ENCODE peak calls at places on chromosomes 2 and 18, in nine cellular contexts. H is psoas muscle; Z is SJCRH30; Q is tibial nerve; T is astrocyte of the cerebellum; J is CD8-positive, alpha-beta memory T cell; C is coronary artery; I is hepatocyte; O is fibroblast of pulmonary artery. N is an unnamed sample.

GRCh38 chr18:63150942-63151421 is 168.6 kb downstream of the BCL2 start:
- DNase-seq in Z (no peak), O (no peak), J (no peak), I (no peak), Q (no peak), C (no peak), H (no peak), T (no peak), N (no peak)

GRCh38 chr2:26770986-26771586 is 7.0 kb downstream of the SLC35F6 start:
- DNase-seq in I (peak), T (peak), Q (peak), O (peak), C (no peak), J (peak), Z (peak), H (peak), N (peak)

GRCh38 chr2:128724994-128725393 is 406.3 kb upstream of the HS6ST1 start:
- DNase-seq in C (no peak), I (no peak), O (no peak), T (no peak), J (no peak), Z (no peak), Q (no peak), H (no peak), N (no peak)

GRCh38 chr2:75224636-75225094 is 25.3 kb upstream of the TACR1 start:
- DNase-seq in I (no peak), H (no peak), T (no peak), J (no peak), Q (no peak), O (no peak), Z (peak), C (no peak), N (no peak)

GRCh38 chr2:168118733-168119518 is 128.5 kb downstream of the STK39 start:
- DNase-seq in I (peak), O (peak), T (peak), Q (no peak), J (no peak), H (no peak), Z (peak), C (no peak), N (peak)

GRCh38 chr18:13760047-13760446 is 33.6 kb downstream of the RNMT start:
- DNase-seq in Z (no peak), O (no peak), C (no peak), Q (no peak), T (no peak), J (no peak), I (no peak), H (no peak), N (no peak)

GRCh38 chr18:25831226-25831828 is 259.1 kb downstream of the SS18 start:
- DNase-seq in Z (no peak), H (peak), O (no peak), Q (no peak), I (no peak), T (no peak), C (no peak), J (no peak), N (no peak)

GRCh38 chr18:7567487-7568425 is 640 bp downstream of the PTPRM start:
- DNase-seq in J (no peak), C (peak), I (peak), H (peak), Z (peak), O (peak), T (no peak), Q (peak), N (no peak)

GRCh38 chr2:120346034-120346666 is at the start of gene INHBB:
- DNase-seq in T (no peak), O (no peak), I (peak), Q (no peak), H (no peak), C (no peak), Z (no peak), J (no peak), N (no peak)

GRCh38 chr18:4765401-4765800 is 310.3 kb upstream of the DLGAP1 start:
- DNase-seq in H (no peak), T (no peak), J (no peak), Z (no peak), C (no peak), I (no peak), O (no peak), Q (no peak), N (no peak)

GRCh38 chr2:12102679-12103078 is 356.2 kb downstream of the LPIN1 start:
- DNase-seq in T (no peak), Q (no peak), I (no peak), O (no peak), C (no peak), J (no peak), H (no peak), Z (no peak), N (no peak)
- H3K4me3 ChIP-seq in T (no peak), Q (no peak), I (no peak), O (no peak), C (no peak), J (no peak), H (no peak), Z (no peak), N (no peak)

DNA sequence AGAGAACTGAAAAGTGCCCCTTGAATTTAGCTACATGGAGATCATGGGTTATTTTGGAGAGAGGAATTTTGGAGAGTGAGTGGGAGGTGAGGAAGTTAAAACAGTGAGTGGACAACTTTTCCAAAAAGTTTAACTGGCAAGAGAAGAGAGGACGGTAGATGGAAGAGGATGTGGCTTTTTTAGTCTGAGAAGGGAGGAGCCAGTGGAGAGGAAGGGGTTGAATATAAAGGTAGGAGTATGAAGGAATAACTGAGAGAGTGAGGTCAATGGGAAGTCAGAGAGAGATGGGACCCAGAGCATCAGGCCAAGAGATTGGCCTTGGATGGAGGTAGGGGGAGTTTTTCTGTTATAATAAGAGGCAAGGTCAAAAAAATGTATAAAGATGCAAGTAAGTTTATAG is 62.5 kb upstream of the NFE2L2 start:
- DNase-seq in Q (no peak), J (no peak), O (no peak), H (no peak), T (no peak), Z (no peak), C (no peak), I (no peak), N (no peak)
- H3K4me3 ChIP-seq in Q (no peak), J (no peak), O (no peak), H (no peak), T (no peak), Z (no peak), C (no peak), I (no peak), N (no peak)

DNA sequence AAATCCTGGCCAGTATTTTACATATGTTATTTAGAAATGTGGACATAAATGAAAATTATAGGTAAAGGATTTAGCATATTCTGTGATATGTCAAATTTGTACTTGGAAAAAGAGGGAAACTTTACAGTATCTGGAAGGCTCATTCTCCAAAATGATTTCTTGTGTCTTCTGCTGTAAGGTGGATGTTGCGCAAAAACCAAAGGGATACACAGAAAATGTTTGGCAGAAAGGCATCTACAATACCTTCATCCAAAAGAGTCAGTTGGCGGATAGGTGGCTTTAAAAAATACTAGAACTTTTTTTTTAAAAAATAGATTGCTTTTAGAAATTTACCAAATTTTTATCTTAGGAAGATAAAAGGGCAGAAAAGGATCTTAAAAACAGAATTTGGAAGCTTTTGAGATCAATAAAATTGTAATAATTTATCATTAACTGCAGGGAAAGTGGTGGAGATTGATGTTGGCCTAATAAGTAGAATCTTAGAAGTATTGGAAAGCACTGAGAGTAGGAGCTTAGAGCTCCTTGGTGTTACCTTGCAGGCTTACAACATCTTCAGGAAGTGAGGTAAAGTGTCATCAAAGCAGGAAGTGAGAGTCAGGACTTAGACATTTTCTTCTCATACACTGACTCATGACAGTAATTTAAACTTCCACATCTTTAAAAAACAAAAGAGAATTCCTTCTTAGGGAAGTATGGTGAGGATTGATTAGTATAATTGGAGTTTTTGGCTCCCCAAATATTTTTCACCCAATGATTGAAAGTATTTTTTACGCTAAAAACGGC is 2.1 kb downstream of the NABP1 start:
- DNase-seq in J (no peak), O (peak), I (no peak), T (no peak), Q (no peak), Z (no peak), C (no peak), H (no peak), N (peak)
- H3K4me3 ChIP-seq in J (peak), O (peak), I (no peak), T (peak), Q (no peak), Z (no peak), C (peak), H (peak), N (peak)

GRCh38 chr2:195658541-195658890 is 1.5 kb downstream of the SLC39A10 start:
- DNase-seq in I (peak), C (no peak), J (no peak), T (peak), H (no peak), Q (no peak), O (peak), Z (peak), N (peak)
- H3K4me3 ChIP-seq in I (peak), C (peak), J (peak), T (peak), H (peak), Q (peak), O (peak), Z (peak), N (peak)

GRCh38 chr2:200077210-200077650 is 121.8 kb downstream of the MAIP1 start:
- DNase-seq in H (no peak), Q (no peak), Z (peak), T (peak), J (no peak), C (no peak), O (peak), I (peak), N (peak)
- H3K4me3 ChIP-seq in H (no peak), Q (no peak), Z (peak), T (no peak), J (no peak), C (no peak), O (no peak), I (no peak), N (no peak)

GRCh38 chr18:58863539-58864145 is 1.0 kb upstream of the ZNF532 start:
- DNase-seq in Z (peak), H (peak), T (no peak), Q (no peak), I (peak), O (peak), C (no peak), J (no peak), N (no peak)
- H3K4me3 ChIP-seq in Z (peak), H (peak), T (peak), Q (peak), I (peak), O (peak), C (peak), J (no peak), N (peak)

DNA sequence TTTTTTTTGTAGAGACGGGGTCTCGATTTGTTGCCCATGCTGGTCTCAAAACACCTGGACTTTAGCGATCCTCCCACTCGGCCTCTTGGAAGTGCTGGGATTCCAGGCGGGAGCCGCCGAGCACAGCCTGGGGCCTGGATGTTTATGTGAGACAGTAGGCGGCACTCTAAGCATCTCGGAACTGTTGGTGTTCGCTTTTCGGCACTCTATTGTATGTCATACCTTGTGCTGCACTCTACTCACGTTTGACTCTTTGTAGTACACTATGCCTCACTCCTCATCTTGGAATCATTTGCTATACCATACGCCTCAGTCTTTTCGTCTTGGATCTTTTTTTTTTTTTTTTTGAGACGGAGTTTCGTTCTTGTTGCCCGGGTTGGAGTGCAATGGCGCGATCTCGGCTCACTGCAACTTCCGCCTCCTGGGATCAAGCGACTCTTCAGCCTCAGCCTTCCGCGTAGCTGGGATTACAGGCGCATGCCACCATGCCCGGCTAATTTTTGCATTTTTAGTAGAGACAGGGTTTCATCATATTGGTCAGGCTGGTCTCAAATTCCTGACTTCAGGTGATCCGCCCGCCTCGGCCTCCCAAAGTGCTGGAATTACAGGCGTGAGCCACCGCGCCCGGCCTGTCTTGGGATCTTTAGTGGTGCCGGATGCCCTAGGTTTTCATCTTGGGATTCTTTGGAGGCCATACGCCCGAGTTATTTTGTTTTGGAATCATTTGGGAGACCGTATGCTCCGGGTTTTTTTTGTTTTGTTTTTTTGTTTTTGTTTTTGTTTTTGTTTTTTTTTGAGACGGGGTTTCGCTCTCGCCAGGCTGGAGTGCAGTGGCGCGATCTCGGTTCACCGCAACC is 24.2 kb upstream of the ZDBF2 start:
- DNase-seq in J (no peak), T (no peak), Q (no peak), I (peak), Z (no peak), O (peak), C (no peak), H (no peak), N (no peak)
- H3K4me3 ChIP-seq in J (peak), T (peak), Q (peak), I (no peak), Z (no peak), O (peak), C (peak), H (peak), N (peak)

GRCh38 chr2:72012886-72013574 is 134.6 kb downstream of the CYP26B1 start:
- DNase-seq in H (no peak), C (peak), O (no peak), J (no peak), Q (no peak), T (no peak), Z (peak), I (peak), N (no peak)
- H3K4me3 ChIP-seq in H (no peak), C (no peak), O (no peak), J (no peak), Q (no peak), T (no peak), Z (no peak), I (no peak), N (no peak)